ENCODE peak calls at places on chromosome 13, in four cellular contexts. One of them, this sample, is unnamed.

GRCh38 chr13:36858285-36858684 is 39.3 kb downstream of the RFXAP start:
- DNase-seq in GM23338: peak; percentile 87
- DNase-seq in GM13977: peak; percentile 28
- DNase-seq in hepatocyte: peak; percentile 77
- DNase-seq in this sample: peak; percentile 37

GRCh38 chr13:24161010-24161775 is 673 bp downstream of the SPATA13 start:
- DNase-seq in GM23338: peak; percentile 52
- DNase-seq in GM13977: peak; percentile 41
- DNase-seq in hepatocyte: peak; percentile 52
- DNase-seq in this sample: peak; percentile 64

GRCh38 chr13:44050450-44051063 is 170.9 kb downstream of the LACC1 start:
- DNase-seq in GM23338: peak; percentile 30
- DNase-seq in GM13977: peak; percentile 14
- DNase-seq in hepatocyte: peak; percentile 30
- DNase-seq in this sample: peak; percentile 20

GRCh38 chr13:74675185-74675584 is 541.0 kb upstream of the KLF12 start:
- DNase-seq in GM23338: no peak
- DNase-seq in GM13977: no peak
- DNase-seq in hepatocyte: no peak
- DNase-seq in this sample: no peak

GRCh38 chr13:23086951-23087350 is 93.8 kb upstream of the SGCG start:
- DNase-seq in GM23338: no peak
- DNase-seq in GM13977: no peak
- DNase-seq in hepatocyte: no peak
- DNase-seq in this sample: no peak

GRCh38 chr13:111027481-111028439 is 87.3 kb upstream of the ARHGEF7 start:
- DNase-seq in GM23338: no peak
- DNase-seq in GM13977: no peak
- DNase-seq in hepatocyte: no peak
- DNase-seq in this sample: no peak

GRCh38 chr13:27004866-27005265 is 166.7 kb downstream of the USP12 start:
- DNase-seq in GM23338: no peak
- DNase-seq in GM13977: no peak
- DNase-seq in hepatocyte: no peak
- DNase-seq in this sample: no peak

GRCh38 chr13:95833713-95834112 is 156.8 kb downstream of the DNAJC3 start:
- DNase-seq in GM23338: no peak
- DNase-seq in GM13977: no peak
- DNase-seq in hepatocyte: no peak
- DNase-seq in this sample: no peak

GRCh38 chr13:48232420-48233096 is 448 bp upstream of the ITM2B start:
- DNase-seq in GM23338: peak; percentile 57
- DNase-seq in GM13977: no peak
- DNase-seq in hepatocyte: no peak
- DNase-seq in this sample: no peak

GRCh38 chr13:27821566-27821965 is 29.3 kb downstream of the GSX1 start:
- DNase-seq in GM23338: peak; percentile 86
- DNase-seq in GM13977: no peak
- DNase-seq in hepatocyte: no peak
- DNase-seq in this sample: no peak

GRCh38 chr13:99342723-99343315 is 35.6 kb upstream of the GPR183 start:
- DNase-seq in GM23338: no peak
- DNase-seq in GM13977: no peak
- DNase-seq in hepatocyte: no peak
- DNase-seq in this sample: no peak

GRCh38 chr13:53631511-53631910 is 602.9 kb downstream of the OLFM4 start:
- DNase-seq in GM23338: peak; percentile 20
- DNase-seq in GM13977: no peak
- DNase-seq in hepatocyte: no peak
- DNase-seq in this sample: no peak

GRCh38 chr13:32595306-32595705 is 9.1 kb downstream of the PDS5B start:
- DNase-seq in GM23338: no peak
- DNase-seq in GM13977: no peak
- DNase-seq in hepatocyte: no peak
- DNase-seq in this sample: no peak

GRCh38 chr13:99314640-99315176 is 7.5 kb upstream of the GPR183 start:
- DNase-seq in GM23338: no peak
- DNase-seq in GM13977: no peak
- DNase-seq in hepatocyte: no peak
- DNase-seq in this sample: no peak

GRCh38 chr13:74246398-74246975 is 112.3 kb upstream of the KLF12 start:
- DNase-seq in GM23338: no peak
- DNase-seq in GM13977: no peak
- DNase-seq in hepatocyte: no peak
- DNase-seq in this sample: no peak

GRCh38 chr13:107295391-107296157 is 727.6 kb upstream of the ARGLU1 start:
- DNase-seq in GM23338: no peak
- DNase-seq in GM13977: no peak
- DNase-seq in hepatocyte: no peak
- DNase-seq in this sample: no peak

GRCh38 chr13:30830638-30830965 is 75.5 kb upstream of the MEDAG start:
- DNase-seq in GM23338: no peak
- DNase-seq in GM13977: no peak
- DNase-seq in hepatocyte: peak; percentile 16
- DNase-seq in this sample: no peak

GRCh38 chr13:32042567-32042966 is 11.0 kb downstream of the FRY start:
- DNase-seq in GM23338: no peak
- DNase-seq in GM13977: no peak
- DNase-seq in hepatocyte: no peak
- DNase-seq in this sample: no peak

GRCh38 chr13:71602327-71602726 is 264.7 kb downstream of the DACH1 start:
- DNase-seq in GM23338: no peak
- DNase-seq in GM13977: no peak
- DNase-seq in hepatocyte: no peak
- DNase-seq in this sample: no peak

GRCh38 chr13:71879129-71879535 is 12.1 kb upstream of the DACH1 start:
- DNase-seq in GM23338: peak; percentile 81
- DNase-seq in GM13977: peak; percentile 38
- DNase-seq in hepatocyte: peak; percentile 61
- DNase-seq in this sample: peak; percentile 29

GRCh38 chr13:23960566-23961156 is 63.4 kb upstream of the C1QTNF9B start:
- DNase-seq in GM23338: peak; percentile 80
- DNase-seq in GM13977: no peak
- DNase-seq in hepatocyte: peak; percentile 69
- DNase-seq in this sample: no peak

GRCh38 chr13:40920826-40921225 is 98.3 kb downstream of the ELF1 start:
- DNase-seq in GM23338: no peak
- DNase-seq in GM13977: no peak
- DNase-seq in hepatocyte: no peak
- DNase-seq in this sample: no peak

GRCh38 chr13:21075303-21076264 is 14.2 kb upstream of the LATS2 start:
- DNase-seq in GM23338: peak; percentile 76
- DNase-seq in GM13977: peak; percentile 69
- DNase-seq in hepatocyte: peak; percentile 59
- DNase-seq in this sample: peak; percentile 65

GRCh38 chr13:110676511-110677204 is 29.3 kb downstream of the CARS2 start:
- DNase-seq in GM23338: no peak
- DNase-seq in GM13977: peak; percentile 75
- DNase-seq in hepatocyte: no peak
- DNase-seq in this sample: peak; percentile 81

GRCh38 chr13:51047434-51048165 is 63.5 kb downstream of the C13orf42 start:
- DNase-seq in GM23338: no peak
- DNase-seq in GM13977: no peak
- DNase-seq in hepatocyte: no peak
- DNase-seq in this sample: no peak

GRCh38 chr13:30618186-30618937 is 642 bp downstream of the USPL1 start:
- DNase-seq in GM23338: no peak
- DNase-seq in GM13977: peak; percentile 20
- DNase-seq in hepatocyte: peak; percentile 25
- DNase-seq in this sample: no peak

GRCh38 chr13:30222253-30222652 is 85.1 kb downstream of the KATNAL1 start:
- DNase-seq in GM23338: no peak
- DNase-seq in GM13977: no peak
- DNase-seq in hepatocyte: no peak
- DNase-seq in this sample: no peak

GRCh38 chr13:99392806-99393135 is 85.6 kb upstream of the GPR183 start:
- DNase-seq in GM23338: no peak
- DNase-seq in GM13977: no peak
- DNase-seq in hepatocyte: no peak
- DNase-seq in this sample: no peak

GRCh38 chr13:44609137-44609536 is 33.0 kb upstream of the TSC22D1 start:
- DNase-seq in GM23338: peak; percentile 65
- DNase-seq in GM13977: no peak
- DNase-seq in hepatocyte: no peak
- DNase-seq in this sample: no peak

GRCh38 chr13:59846845-59847620 is 316.7 kb downstream of the DIAPH3 start:
- DNase-seq in GM23338: peak; percentile 34
- DNase-seq in GM13977: no peak
- DNase-seq in hepatocyte: no peak
- DNase-seq in this sample: no peak
- TF ChIP-seq CTCF in GM23338: peak; percentile 40
- TF ChIP-seq CTCF in GM13977: no peak
- TF ChIP-seq CTCF in hepatocyte: no peak
- TF ChIP-seq CTCF in this sample: no peak

GRCh38 chr13:49342404-49342803 is 94.7 kb downstream of the CDADC1 start:
- DNase-seq in GM23338: no peak
- DNase-seq in GM13977: no peak
- DNase-seq in hepatocyte: no peak
- DNase-seq in this sample: no peak
- TF ChIP-seq CTCF in GM23338: no peak
- TF ChIP-seq CTCF in GM13977: no peak
- TF ChIP-seq CTCF in hepatocyte: no peak
- TF ChIP-seq CTCF in this sample: no peak

DNA sequence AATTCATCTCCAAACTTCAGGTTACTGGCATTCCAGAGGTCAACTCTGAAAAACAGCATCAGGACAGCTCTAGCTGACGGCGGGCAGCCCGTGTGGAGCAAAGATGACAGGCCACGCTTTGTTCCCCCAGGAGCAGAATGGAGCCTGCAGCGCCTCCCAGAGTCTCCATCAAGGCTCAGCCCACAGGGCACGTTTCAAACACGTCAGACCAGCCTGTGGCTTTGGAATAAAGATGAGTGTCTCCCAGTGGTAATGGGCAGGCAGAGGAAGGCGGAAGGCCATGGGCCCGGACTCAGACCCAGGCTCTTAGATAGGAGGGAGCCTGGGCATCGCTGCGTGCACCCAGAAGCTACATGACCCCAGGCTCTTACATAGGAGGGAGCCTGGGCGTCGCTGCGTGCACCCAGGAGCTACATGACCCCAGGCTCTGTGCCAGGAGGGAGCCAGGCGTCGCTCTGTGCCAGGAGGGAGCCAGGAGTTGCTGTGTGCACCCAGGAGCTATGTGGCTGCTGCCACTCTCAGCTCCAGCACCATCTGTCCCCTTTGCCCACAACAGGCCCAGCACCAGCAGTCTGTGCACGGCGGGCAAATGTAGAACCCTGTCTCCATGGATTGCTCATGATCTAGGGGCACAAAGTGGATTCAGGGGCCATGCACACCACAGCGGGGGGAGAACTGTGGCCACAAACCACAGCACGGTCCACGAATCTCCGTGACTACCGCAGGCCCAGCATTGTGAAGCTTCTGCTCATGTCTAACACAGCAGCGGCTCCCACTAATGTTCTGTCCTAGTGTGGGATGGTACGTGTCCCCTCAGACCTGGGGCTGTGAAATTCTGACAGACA is 47.8 kb upstream of the C13orf46 start:
- DNase-seq in GM23338: no peak
- DNase-seq in GM13977: no peak
- DNase-seq in hepatocyte: no peak
- DNase-seq in this sample: no peak
- TF ChIP-seq CTCF in GM23338: peak; percentile 5
- TF ChIP-seq CTCF in GM13977: no peak
- TF ChIP-seq CTCF in hepatocyte: no peak
- TF ChIP-seq CTCF in this sample: no peak

GRCh38 chr13:61485128-61485765 is 69.6 kb upstream of the PCDH20 start:
- DNase-seq in GM23338: no peak
- DNase-seq in GM13977: no peak
- DNase-seq in hepatocyte: no peak
- DNase-seq in this sample: no peak

DNA sequence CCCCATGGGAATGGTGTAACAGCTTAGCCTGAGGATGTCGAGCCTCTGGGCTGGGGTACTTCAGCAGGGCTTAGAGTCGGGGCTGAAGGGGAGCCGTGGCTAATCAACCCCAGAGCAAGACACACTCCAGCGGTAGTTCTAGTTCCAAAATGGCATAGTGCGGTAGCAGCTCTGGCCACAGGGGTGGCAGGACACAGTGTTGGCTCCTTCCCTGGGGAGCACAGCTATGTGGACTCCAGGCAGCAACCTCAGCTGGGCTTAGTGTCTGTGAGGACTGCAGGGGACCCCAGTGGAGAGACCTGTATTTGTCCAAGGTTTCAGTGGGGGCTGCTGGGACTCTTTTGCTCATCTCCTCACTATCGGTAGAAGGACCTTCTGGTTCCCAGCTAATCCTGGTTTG is 70.8 kb upstream of the PCDH20 start:
- DNase-seq in GM23338: no peak
- DNase-seq in GM13977: no peak
- DNase-seq in hepatocyte: no peak
- DNase-seq in this sample: no peak
- TF ChIP-seq CTCF in GM23338: no peak
- TF ChIP-seq CTCF in GM13977: no peak
- TF ChIP-seq CTCF in hepatocyte: no peak
- TF ChIP-seq CTCF in this sample: no peak

This sample was measured in GM13976.